ENCODE peak calls at places on chromosome 3, in four cellular contexts. L, R, X and T are unnamed samples.

GRCh38 chr3:156751461-156752025 is 74.6 kb upstream of the LEKR1 start:
- DNase-seq in L (no peak), R (no peak), X (no peak), T (no peak)

GRCh38 chr3:182366746-182367145 is 426.6 kb upstream of the ATP11B start:
- DNase-seq in L (no peak), R (no peak), X (no peak), T (no peak)

GRCh38 chr3:149554826-149555225 is 80.3 kb downstream of the TM4SF4 start:
- DNase-seq in L (peak), R (no peak), X (no peak), T (no peak)

GRCh38 chr3:129016366-129016724 is 15.2 kb downstream of the EFCC1 start:
- DNase-seq in L (peak), R (peak), X (peak), T (peak)

GRCh38 chr3:177680442-177680821 is 483.1 kb upstream of the TBL1XR1 start:
- DNase-seq in L (peak), R (no peak), X (no peak), T (no peak)

GRCh38 chr3:95923496-95924210 is 890.7 kb upstream of the EPHA6 start:
- DNase-seq in L (peak), R (no peak), X (no peak), T (no peak)

GRCh38 chr3:37892917-37893595 is 31.4 kb downstream of the CTDSPL start:
- DNase-seq in L (no peak), R (no peak), X (no peak), T (no peak)

GRCh38 chr3:58306662-58307286 is 454 bp downstream of the HTD2 start:
- DNase-seq in L (peak), R (peak), X (peak), T (peak)

GRCh38 chr3:160768918-160769317 is 12.9 kb downstream of the PPM1L start:
- DNase-seq in L (peak), R (no peak), X (no peak), T (no peak)

GRCh38 chr3:142027713-142028112 is 121.6 kb downstream of the TFDP2 start:
- DNase-seq in L (peak), R (peak), X (peak), T (no peak)

GRCh38 chr3:5754602-5755001 is 567.1 kb downstream of the EDEM1 start:
- DNase-seq in L (no peak), R (no peak), X (no peak), T (no peak)